ENCODE peak calls at places on chromosomes 13 and 19, in five cellular contexts. M is fibroblast of mammary gland; H is fibroblast of the aortic adventitia; X is DMS153; T is stimulated activated CD4-positive, alpha-beta T cell treated with anti-CD3 and anti-CD28 coated beads, Interleukin-4, amount 100 ng/mL, for 1 hour. F is an unnamed sample.

GRCh38 chr13:25864116-25864515 is 187.7 kb downstream of the SHISA2 start:
- DNase-seq in M (no peak), H (no peak), X (no peak), T (no peak), F (no peak)

GRCh38 chr13:105787518-105788085 is 747.9 kb downstream of the EFNB2 start:
- DNase-seq in M (no peak), H (no peak), X (no peak), T (no peak), F (no peak)

GRCh38 chr13:64278493-64278892 is 2862.8 kb upstream of the PCDH20 start:
- DNase-seq in M (peak; percentile 38), H (peak; percentile 70), X (no peak), T (no peak), F (no peak)

GRCh38 chr13:76992548-76993001 is 694 bp downstream of the CLN5 start:
- DNase-seq in M (peak; percentile 26), H (peak; percentile 37), X (no peak), T (peak; percentile 5), F (peak; percentile 56)

GRCh38 chr13:111460548-111461444 is 140.4 kb downstream of the TEX29 start:
- DNase-seq in M (peak; percentile 50), H (peak; percentile 46), X (peak; percentile 55), T (no peak), F (peak; percentile 44)

GRCh38 chr13:90448466-90449037 is 898.9 kb upstream of the MIR17HG start:
- DNase-seq in M (no peak), H (no peak), X (no peak), T (no peak), F (peak; percentile 39)

GRCh38 chr19:1113278-1113985 is 9.6 kb downstream of the GPX4 start:
- DNase-seq in M (peak; percentile 93), H (peak; percentile 91), X (peak; percentile 52), T (peak; percentile 87), F (peak; percentile 86)

GRCh38 chr13:63517376-63517775 is 2101.7 kb upstream of the PCDH20 start:
- DNase-seq in M (peak; percentile 85), H (no peak), X (no peak), T (no peak), F (no peak)

GRCh38 chr19:38037151-38037611 is 130.2 kb downstream of the SIPA1L3 start:
- DNase-seq in M (no peak), H (no peak), X (no peak), T (no peak), F (no peak)

GRCh38 chr13:107736149-107736548 is 479.2 kb downstream of the LIG4 start:
- DNase-seq in M (no peak), H (no peak), X (no peak), T (no peak), F (no peak)

GRCh38 chr13:106568225-106569003 is 477 bp upstream of the ARGLU1 start:
- DNase-seq in M (peak; percentile 89), H (peak; percentile 88), X (no peak), T (no peak), F (no peak)

GRCh38 chr19:28245937-28246336 is 967.0 kb downstream of the UQCRFS1 start:
- DNase-seq in M (no peak), H (no peak), X (no peak), T (no peak), F (no peak)

GRCh38 chr19:46271488-46272197 is 25.2 kb upstream of the HIF3A start:
- DNase-seq in M (peak; percentile 70), H (peak; percentile 88), X (no peak), T (no peak), F (peak; percentile 100)

F was measured in kidney tubule cell.